ENCODE peak calls at places on chromosomes 16 and 17, in eight cellular contexts. Z, E, F, B, N, P, O and K are unnamed samples.

GRCh38 chr17:31721291-31722025 is 137.6 kb downstream of the COPRS start:
- DNase-seq in B (no peak), E (no peak), F (no peak), N (no peak), Z (peak), P (no peak), O (no peak), K (no peak)

GRCh38 chr16:76118344-76118743 is 158.9 kb upstream of the CNTNAP4 start:
- DNase-seq in N (no peak), O (no peak), B (no peak), F (no peak), Z (no peak), P (no peak), E (no peak), K (no peak)

GRCh38 chr16:1903220-1903574 is 15.0 kb downstream of the HS3ST6 start:
- DNase-seq in N (no peak), P (no peak), O (no peak), E (no peak), Z (no peak), F (no peak), B (no peak), K (no peak)

GRCh38 chr16:49419016-49419415 is 45.4 kb downstream of the C16orf78 start:
- DNase-seq in Z (no peak), B (no peak), F (no peak), O (no peak), E (no peak), P (no peak), N (no peak), K (no peak)

GRCh38 chr17:77821114-77821513 is 137.4 kb upstream of the TNRC6C start:
- DNase-seq in O (no peak), Z (no peak), B (no peak), E (no peak), F (no peak), N (no peak), P (no peak), K (peak)

GRCh38 chr17:6681671-6682070 is 30.1 kb downstream of the C17orf100 start:
- DNase-seq in Z (no peak), F (no peak), B (no peak), E (no peak), N (no peak), P (no peak), O (no peak), K (no peak)

GRCh38 chr16:30637952-30638351 is 12.8 kb upstream of the PRR14 start:
- DNase-seq in Z (peak), B (peak), P (peak), O (no peak), N (no peak), F (no peak), E (peak), K (no peak)

GRCh38 chr17:80395402-80396151 is 19.4 kb upstream of the ENDOV start:
- DNase-seq in B (peak), P (no peak), E (no peak), Z (no peak), N (no peak), F (no peak), O (no peak), K (no peak)

GRCh38 chr17:2962236-2962635 is 101.2 kb downstream of the OR1D5 start:
- DNase-seq in F (no peak), B (no peak), O (no peak), N (no peak), Z (no peak), E (no peak), P (no peak), K (no peak)

GRCh38 chr17:48095611-48096010 is 5.7 kb downstream of the CBX1 start:
- DNase-seq in E (no peak), Z (no peak), B (no peak), F (no peak), N (no peak), O (no peak), P (no peak), K (no peak)

GRCh38 chr16:67238806-67239470 is 8.3 kb downstream of the FHOD1 start:
- DNase-seq in F (no peak), Z (no peak), E (no peak), P (no peak), O (no peak), B (no peak), N (no peak), K (no peak)

GRCh38 chr17:27782791-27783206 is 17.5 kb downstream of the NOS2 start:
- DNase-seq in E (no peak), O (no peak), Z (peak), N (no peak), P (no peak), F (no peak), B (no peak), K (no peak)

GRCh38 chr17:48571024-48571818 is 6.9 kb downstream of the HOXB4 start:
- DNase-seq in O (no peak), N (no peak), E (no peak), P (no peak), B (peak), Z (no peak), F (no peak), K (no peak)

GRCh38 chr17:29867643-29868181 is 62.3 kb downstream of the SSH2 start:
- DNase-seq in B (no peak), O (no peak), N (peak), Z (no peak), P (no peak), F (no peak), E (no peak), K (peak)

GRCh38 chr16:21263640-21264211 is 14.4 kb downstream of the CRYM start:
- DNase-seq in P (no peak), N (peak), B (peak), Z (no peak), E (peak), F (no peak), O (no peak), K (no peak)

GRCh38 chr17:69511244-69511643 is 96.7 kb downstream of the MAP2K6 start:
- DNase-seq in O (no peak), Z (no peak), B (no peak), N (no peak), E (no peak), P (no peak), F (no peak), K (no peak)

GRCh38 chr16:80993293-80993691 is 13.4 kb downstream of the CMC2 start:
- DNase-seq in P (no peak), E (peak), O (no peak), B (peak), Z (no peak), N (no peak), F (no peak), K (peak)

GRCh38 chr16:64410306-64410705 is 711.6 kb downstream of the CDH11 start:
- DNase-seq in P (no peak), B (no peak), Z (no peak), O (no peak), F (no peak), N (no peak), E (no peak), K (no peak)

GRCh38 chr17:15999974-16000827 is 577 bp downstream of the TTC19 start:
- DNase-seq in Z (peak), P (no peak), F (no peak), O (no peak), B (peak), E (peak), N (peak), K (peak)

GRCh38 chr16:12629271-12629670 is 174.4 kb downstream of the CPPED1 start:
- DNase-seq in F (no peak), O (no peak), E (no peak), Z (no peak), N (no peak), P (no peak), B (no peak), K (no peak)

GRCh38 chr17:45060382-45060823 is 714 bp upstream of the NMT1 start:
- DNase-seq in N (no peak), F (no peak), O (no peak), P (no peak), E (no peak), B (no peak), Z (no peak), K (no peak)

GRCh38 chr16:7644171-7644570 is 311.5 kb downstream of the RBFOX1 start:
- DNase-seq in O (no peak), P (no peak), N (no peak), B (no peak), Z (no peak), F (no peak), E (no peak), K (no peak)

GRCh38 chr16:67539271-67539670 is 10.6 kb downstream of the RIPOR1 start:
- DNase-seq in P (no peak), N (no peak), B (no peak), E (no peak), O (no peak), Z (no peak), F (no peak), K (no peak)

GRCh38 chr17:62824290-62825135 is 16.4 kb upstream of the MARCHF10 start:
- DNase-seq in E (peak), F (no peak), O (no peak), Z (no peak), B (peak), P (no peak), N (no peak), K (no peak)

GRCh38 chr16:67632415-67633172 is 12.3 kb upstream of the CARMIL2 start:
- DNase-seq in O (no peak), F (peak), B (no peak), P (no peak), E (no peak), Z (peak), N (no peak), K (no peak)

GRCh38 chr17:40355123-40355803 is 9.3 kb downstream of the GJD3 start:
- DNase-seq in E (peak), N (peak), B (no peak), O (peak), P (peak), F (peak), Z (peak), K (peak)

GRCh38 chr17:77475012-77475976 is 334.5 kb downstream of the SEC14L1 start:
- DNase-seq in N (no peak), B (peak), O (peak), P (no peak), Z (no peak), E (peak), F (no peak), K (no peak)

GRCh38 chr16:86925067-86925791 is 346.9 kb downstream of the FOXL1 start:
- DNase-seq in P (no peak), F (no peak), N (no peak), B (peak), Z (no peak), O (no peak), E (peak), K (no peak)